ENCODE peak calls at places on chromosomes 2 and 18, in five cellular contexts. S is SK-N-SH, D is astrocyte of the cerebellum, K is AG09319, L is kidney tubule cell. V is an unnamed sample.

GRCh38 chr18:38297910-38298309 is 732.3 kb upstream of the CELF4 start:
- DNase-seq in S (peak), D (no peak), L (no peak), K (no peak), V (peak)

GRCh38 chr2:46200100-46200690 is 97.0 kb upstream of the EPAS1 start:
- DNase-seq in S (no peak), L (no peak), K (no peak), D (no peak), V (no peak)

GRCh38 chr2:72131371-72131891 is 16.2 kb downstream of the CYP26B1 start:
- DNase-seq in D (no peak), K (no peak), L (no peak), S (no peak), V (no peak)

GRCh38 chr18:79062806-79063205 is 6.4 kb upstream of the ATP9B start:
- DNase-seq in K (no peak), D (no peak), S (no peak), L (no peak), V (no peak)

GRCh38 chr2:101162561-101163330 is 11.6 kb upstream of the TBC1D8 start:
- DNase-seq in L (no peak), S (no peak), D (no peak), K (no peak), V (peak)

GRCh38 chr2:3470166-3470651 is 49.1 kb downstream of the ADI1 start:
- DNase-seq in D (peak), S (no peak), L (peak), K (no peak), V (no peak)

GRCh38 chr18:62196079-62196478 is 9.0 kb downstream of the RELCH start:
- DNase-seq in K (no peak), D (no peak), L (no peak), S (no peak), V (no peak)

GRCh38 chr2:2112416-2113131 is 218.5 kb downstream of the MYT1L start:
- DNase-seq in L (no peak), S (peak), K (no peak), D (no peak), V (peak)

V was measured in SK-N-DZ.